ENCODE peak calls at places on chromosomes 4 and X, in seven cellular contexts. One of them, this sample, is unnamed.

GRCh38 chr4:37977471-37978452 is 17.6 kb downstream of the PTTG2 start:
- DNase-seq in erythroblast: peak
- DNase-seq in stimulated activated CD4-positive, alpha-beta T cell treated with anti-CD3 and anti-CD28 coated beads, Interleukin-2, amount 100 ng/mL, for 48 hours: peak
- DNase-seq in NCI-H2081: peak
- DNase-seq in NCI-H1092: peak
- DNase-seq in mucosa of gallbladder: peak
- DNase-seq in GM03348: peak
- DNase-seq in this sample: peak

GRCh38 chr4:74123065-74123728 is 24.2 kb upstream of the CXCL2 start:
- DNase-seq in erythroblast: no peak
- DNase-seq in stimulated activated CD4-positive, alpha-beta T cell treated with anti-CD3 and anti-CD28 coated beads, Interleukin-2, amount 100 ng/mL, for 48 hours: no peak
- DNase-seq in NCI-H2081: peak
- DNase-seq in NCI-H1092: peak
- DNase-seq in mucosa of gallbladder: no peak
- DNase-seq in GM03348: peak
- DNase-seq in this sample: peak

GRCh38 chrX:13937370-13938052 is 92.2 kb downstream of the GEMIN8 start:
- DNase-seq in erythroblast: no peak
- DNase-seq in stimulated activated CD4-positive, alpha-beta T cell treated with anti-CD3 and anti-CD28 coated beads, Interleukin-2, amount 100 ng/mL, for 48 hours: no peak
- DNase-seq in NCI-H2081: peak
- DNase-seq in NCI-H1092: no peak
- DNase-seq in mucosa of gallbladder: no peak
- DNase-seq in GM03348: peak
- DNase-seq in this sample: peak

GRCh38 chr4:4643306-4643705 is 101.5 kb upstream of the STX18 start:
- DNase-seq in erythroblast: no peak
- DNase-seq in stimulated activated CD4-positive, alpha-beta T cell treated with anti-CD3 and anti-CD28 coated beads, Interleukin-2, amount 100 ng/mL, for 48 hours: no peak
- DNase-seq in NCI-H2081: no peak
- DNase-seq in NCI-H1092: no peak
- DNase-seq in mucosa of gallbladder: no peak
- DNase-seq in GM03348: no peak
- DNase-seq in this sample: no peak

GRCh38 chr4:110586137-110586850 is 36.6 kb downstream of the PITX2 start:
- DNase-seq in erythroblast: no peak
- DNase-seq in stimulated activated CD4-positive, alpha-beta T cell treated with anti-CD3 and anti-CD28 coated beads, Interleukin-2, amount 100 ng/mL, for 48 hours: no peak
- DNase-seq in NCI-H2081: peak
- DNase-seq in NCI-H1092: no peak
- DNase-seq in mucosa of gallbladder: no peak
- DNase-seq in GM03348: peak
- DNase-seq in this sample: peak

GRCh38 chrX:154490021-154490413 is 412 bp downstream of the SLC10A3 start:
- DNase-seq in erythroblast: peak
- DNase-seq in stimulated activated CD4-positive, alpha-beta T cell treated with anti-CD3 and anti-CD28 coated beads, Interleukin-2, amount 100 ng/mL, for 48 hours: no peak
- DNase-seq in NCI-H2081: no peak
- DNase-seq in NCI-H1092: no peak
- DNase-seq in mucosa of gallbladder: no peak
- DNase-seq in GM03348: peak
- DNase-seq in this sample: peak

GRCh38 chr4:85953651-85954018 is 406.2 kb downstream of the MAPK10 start:
- DNase-seq in erythroblast: no peak
- DNase-seq in stimulated activated CD4-positive, alpha-beta T cell treated with anti-CD3 and anti-CD28 coated beads, Interleukin-2, amount 100 ng/mL, for 48 hours: no peak
- DNase-seq in NCI-H2081: no peak
- DNase-seq in NCI-H1092: no peak
- DNase-seq in mucosa of gallbladder: no peak
- DNase-seq in GM03348: peak
- DNase-seq in this sample: no peak

GRCh38 chr4:150342945-150343344 is 239.0 kb upstream of the MAB21L2 start:
- DNase-seq in erythroblast: peak
- DNase-seq in stimulated activated CD4-positive, alpha-beta T cell treated with anti-CD3 and anti-CD28 coated beads, Interleukin-2, amount 100 ng/mL, for 48 hours: no peak
- DNase-seq in NCI-H2081: no peak
- DNase-seq in NCI-H1092: no peak
- DNase-seq in mucosa of gallbladder: no peak
- DNase-seq in GM03348: no peak
- DNase-seq in this sample: no peak

GRCh38 chrX:132480581-132481203 is 8.1 kb downstream of the MBNL3 start:
- DNase-seq in erythroblast: peak
- DNase-seq in stimulated activated CD4-positive, alpha-beta T cell treated with anti-CD3 and anti-CD28 coated beads, Interleukin-2, amount 100 ng/mL, for 48 hours: peak
- DNase-seq in NCI-H2081: peak
- DNase-seq in NCI-H1092: peak
- DNase-seq in mucosa of gallbladder: no peak
- DNase-seq in GM03348: peak
- DNase-seq in this sample: no peak

GRCh38 chrX:24643116-24643515 is 4.0 kb downstream of the PCYT1B start:
- DNase-seq in erythroblast: peak
- DNase-seq in stimulated activated CD4-positive, alpha-beta T cell treated with anti-CD3 and anti-CD28 coated beads, Interleukin-2, amount 100 ng/mL, for 48 hours: no peak
- DNase-seq in NCI-H2081: no peak
- DNase-seq in NCI-H1092: no peak
- DNase-seq in mucosa of gallbladder: no peak
- DNase-seq in GM03348: no peak
- DNase-seq in this sample: no peak